ENCODE peak calls at places on chromosomes 11 and 22, in six cellular contexts. N, A, Y, V, L and E are unnamed samples.

GRCh38 chr11:70500076-70500847 is 101.9 kb downstream of the CTTN start:
- DNase-seq in A (no peak), N (no peak), V (no peak), L (no peak), Y (no peak), E (no peak)

GRCh38 chr22:26033071-26033470 is 136.2 kb upstream of the SEZ6L start:
- DNase-seq in N (no peak), A (no peak), L (no peak), Y (no peak), V (no peak), E (no peak)

GRCh38 chr22:17314472-17314871 is 54.8 kb upstream of the CECR2 start:
- DNase-seq in A (no peak), N (no peak), V (no peak), Y (no peak), L (no peak), E (no peak)

GRCh38 chr11:61726775-61727174 is 25.7 kb upstream of the MYRF start:
- DNase-seq in N (no peak), Y (no peak), V (no peak), L (no peak), A (no peak), E (no peak)

GRCh38 chr11:27648840-27649239 is 51.4 kb downstream of the BDNF start:
- DNase-seq in N (no peak), L (no peak), A (no peak), V (no peak), Y (no peak), E (no peak)

GRCh38 chr11:69918938-69919650 is 99.9 kb upstream of the FGF3 start:
- DNase-seq in Y (peak), N (peak), A (peak), V (peak), L (peak), E (peak)

GRCh38 chr22:40189979-40190378 is 12.3 kb downstream of the TNRC6B start:
- DNase-seq in N (no peak), L (no peak), Y (no peak), V (no peak), A (no peak), E (no peak)

GRCh38 chr11:35239476-35240075 is 100.6 kb downstream of the CD44 start:
- DNase-seq in L (no peak), Y (no peak), A (no peak), V (no peak), N (no peak), E (no peak)

GRCh38 chr11:1350086-1350725 is 39.5 kb upstream of the BRSK2 start:
- DNase-seq in A (no peak), Y (no peak), V (no peak), L (peak), N (no peak), E (no peak)

GRCh38 chr11:68569357-68569756 is 108.8 kb downstream of the PPP6R3 start:
- DNase-seq in L (no peak), V (no peak), N (no peak), A (no peak), Y (no peak), E (no peak)

GRCh38 chr11:68501813-68502212 is 41.3 kb downstream of the PPP6R3 start:
- DNase-seq in N (no peak), L (no peak), A (no peak), Y (no peak), V (no peak), E (no peak)

GRCh38 chr22:31446208-31446607 is 43.4 kb downstream of the EIF4ENIF1 start:
- DNase-seq in N (no peak), L (no peak), Y (no peak), V (no peak), A (no peak), E (no peak)

GRCh38 chr11:129935723-129936122 is 40.3 kb upstream of the NFRKB start:
- DNase-seq in L (no peak), N (no peak), A (no peak), V (no peak), Y (no peak), E (no peak)

GRCh38 chr11:121467965-121468364 is 15.2 kb upstream of the SORL1-AS1 start:
- DNase-seq in A (no peak), N (no peak), V (no peak), Y (no peak), L (no peak), E (no peak)

GRCh38 chr22:28072066-28072465 is 153.0 kb upstream of the PITPNB start:
- DNase-seq in A (no peak), L (no peak), N (no peak), V (no peak), Y (no peak), E (no peak)

GRCh38 chr22:42678894-42679293 is 29.7 kb upstream of the CYB5R3 start:
- DNase-seq in N (no peak), A (no peak), Y (no peak), V (no peak), L (no peak), E (no peak)

GRCh38 chr22:45239378-45240136 is 1.1 kb downstream of the KIAA0930 start:
- DNase-seq in A (no peak), L (no peak), V (no peak), Y (no peak), N (no peak), E (no peak)

GRCh38 chr11:115581871-115582639 is 77.8 kb upstream of the CADM1 start:
- DNase-seq in L (no peak), A (no peak), N (no peak), Y (peak), V (no peak), E (no peak)

GRCh38 chr11:81647374-81647773 is 1086.3 kb downstream of the FAM181B start:
- DNase-seq in A (no peak), Y (no peak), V (no peak), N (no peak), L (no peak), E (no peak)

GRCh38 chr11:78359921-78360320 is 57.7 kb downstream of the GAB2 start:
- DNase-seq in A (no peak), Y (no peak), L (no peak), V (no peak), N (no peak), E (no peak)

GRCh38 chr11:108432783-108433182 is 34.5 kb downstream of the C11orf65 start:
- DNase-seq in V (no peak), N (no peak), A (peak), L (no peak), Y (no peak), E (no peak)

GRCh38 chr11:122695076-122695620 is 39.6 kb downstream of the UBASH3B start:
- DNase-seq in Y (no peak), A (no peak), N (no peak), V (no peak), L (no peak), E (no peak)

GRCh38 chr11:113162590-113162961 is 151.8 kb upstream of the TTC12 start:
- DNase-seq in N (no peak), V (no peak), A (peak), Y (no peak), L (no peak), E (peak)

GRCh38 chr22:50105529-50106100 is 15.8 kb downstream of the MOV10L1 start:
- DNase-seq in N (no peak), L (peak), V (no peak), Y (no peak), A (no peak), E (no peak)

GRCh38 chr11:95066721-95067041 is at the start of gene SRSF8:
- DNase-seq in L (no peak), N (no peak), Y (no peak), V (no peak), A (no peak), E (no peak)

GRCh38 chr11:34040571-34040970 is 11.0 kb upstream of the CAPRIN1 start:
- DNase-seq in Y (no peak), V (no peak), A (no peak), N (no peak), L (no peak), E (no peak)

GRCh38 chr11:67646535-67647336 is 3.8 kb downstream of the ACY3 start:
- DNase-seq in L (peak), Y (peak), A (no peak), N (no peak), V (no peak), E (no peak)

GRCh38 chr22:30205281-30206115 is 41.1 kb downstream of the LIF start:
- DNase-seq in L (peak), V (no peak), Y (no peak), N (peak), A (peak), E (no peak)

GRCh38 chr11:18748766-18749375 is 22.9 kb upstream of the IGSF22 start:
- DNase-seq in A (no peak), L (no peak), N (no peak), Y (no peak), V (no peak), E (no peak)

GRCh38 chr11:126307706-126308105 is 3.8 kb downstream of the DCPS start:
- DNase-seq in Y (no peak), N (peak), V (no peak), A (peak), L (no peak), E (no peak)

GRCh38 chr11:15585587-15586331 is 471.0 kb downstream of the INSC start:
- DNase-seq in A (no peak), N (no peak), V (no peak), Y (no peak), L (no peak), E (no peak)

GRCh38 chr22:22480940-22481339 is 27.6 kb downstream of the ZNF280B start:
- DNase-seq in L (no peak), N (peak), A (no peak), V (no peak), Y (no peak), E (no peak)

GRCh38 chr22:38034278-38034882 is 22.8 kb upstream of the PICK1 start:
- DNase-seq in L (no peak), V (peak), N (peak), A (peak), Y (peak), E (no peak)

GRCh38 chr11:134436781-134437180 is 24.7 kb upstream of the B3GAT1 start:
- DNase-seq in Y (no peak), A (no peak), N (no peak), L (no peak), V (no peak), E (no peak)

GRCh38 chr22:40396882-40397281 is 26.5 kb downstream of the SGSM3 start:
- DNase-seq in L (no peak), V (no peak), A (peak), N (no peak), Y (peak), E (peak)

GRCh38 chr11:122340607-122341006 is 224.6 kb upstream of the BLID start:
- DNase-seq in V (no peak), N (no peak), L (no peak), A (no peak), Y (no peak), E (no peak)

GRCh38 chr11:46294365-46295309 is 17.2 kb downstream of the CREB3L1 start:
- DNase-seq in A (no peak), V (no peak), Y (no peak), L (no peak), N (no peak), E (no peak)

GRCh38 chr11:8080069-8080670 is 841 bp upstream of the TUB start:
- DNase-seq in L (no peak), A (no peak), Y (no peak), N (no peak), V (no peak), E (no peak)

GRCh38 chr11:17563248-17563647 is 16.2 kb downstream of the OTOG start:
- DNase-seq in N (no peak), Y (no peak), V (no peak), A (no peak), L (peak), E (no peak)

GRCh38 chr11:9089061-9089460 is 2.3 kb downstream of the SCUBE2 start:
- DNase-seq in Y (peak), A (no peak), N (no peak), V (no peak), L (no peak), E (peak)

GRCh38 chr11:9092085-9092484 is 686 bp upstream of the SCUBE2 start:
- DNase-seq in Y (no peak), V (no peak), N (no peak), L (no peak), A (no peak), E (no peak)

GRCh38 chr11:9091044-9091936 is at the start of gene SCUBE2:
- DNase-seq in Y (peak), A (no peak), L (no peak), V (no peak), N (no peak), E (no peak)

GRCh38 chr11:9089636-9090035 is 1.8 kb downstream of the SCUBE2 start:
- DNase-seq in N (no peak), A (no peak), L (no peak), V (no peak), Y (peak), E (no peak)

DNA sequence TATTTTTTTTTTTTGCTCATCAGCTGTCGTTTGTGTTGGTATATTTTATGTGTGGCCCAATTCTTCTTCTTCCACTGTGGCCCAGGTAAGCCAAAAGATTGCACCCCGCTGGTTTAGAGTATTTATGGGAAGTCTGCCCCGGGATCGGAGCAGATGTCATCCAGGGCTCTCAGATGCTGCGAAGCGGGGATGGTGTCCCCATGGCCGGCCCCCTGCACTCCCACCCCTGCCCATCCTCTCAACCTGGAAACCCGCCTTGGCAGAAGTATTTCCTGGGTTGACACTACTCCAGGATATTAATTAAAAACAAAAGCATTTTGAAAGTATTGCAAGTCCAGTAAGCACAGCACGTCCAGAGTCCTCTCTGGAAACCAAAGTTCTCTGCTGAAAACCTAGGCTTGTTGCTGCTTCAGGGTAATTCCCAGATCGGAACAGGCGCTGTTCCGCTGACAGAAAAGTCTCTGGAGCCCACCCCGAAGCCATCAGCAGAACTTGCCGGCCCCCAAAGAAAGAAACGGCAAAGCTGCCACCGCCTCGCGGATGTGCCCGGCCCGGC is 833 bp downstream of the SCUBE2 start:
- DNase-seq in Y (no peak), N (no peak), L (no peak), A (no peak), V (no peak), E (no peak)
- TF ChIP-seq CTCF in Y (no peak), N (no peak), L (no peak), A (no peak), V (no peak), E (no peak)

GRCh38 chr11:47616726-47617416 is 22.7 kb upstream of the C1QTNF4 start:
- DNase-seq in N (peak), Y (peak), L (peak), A (peak), V (peak), E (no peak)
- TF ChIP-seq CTCF in N (peak), Y (peak), L (peak), A (peak), V (peak), E (peak)

GRCh38 chr11:57144075-57144474 is 37.7 kb upstream of the LRRC55 start:
- DNase-seq in L (no peak), A (no peak), V (no peak), Y (no peak), N (no peak), E (no peak)
- TF ChIP-seq CTCF in L (no peak), A (no peak), V (no peak), Y (no peak), N (no peak), E (no peak)

GRCh38 chr11:23554002-23554401 is 693.7 kb upstream of the CCDC179 start:
- DNase-seq in Y (no peak), L (no peak), N (peak), A (no peak), V (no peak), E (no peak)
- TF ChIP-seq CTCF in Y (no peak), L (no peak), N (no peak), A (no peak), V (no peak), E (no peak)

DNA sequence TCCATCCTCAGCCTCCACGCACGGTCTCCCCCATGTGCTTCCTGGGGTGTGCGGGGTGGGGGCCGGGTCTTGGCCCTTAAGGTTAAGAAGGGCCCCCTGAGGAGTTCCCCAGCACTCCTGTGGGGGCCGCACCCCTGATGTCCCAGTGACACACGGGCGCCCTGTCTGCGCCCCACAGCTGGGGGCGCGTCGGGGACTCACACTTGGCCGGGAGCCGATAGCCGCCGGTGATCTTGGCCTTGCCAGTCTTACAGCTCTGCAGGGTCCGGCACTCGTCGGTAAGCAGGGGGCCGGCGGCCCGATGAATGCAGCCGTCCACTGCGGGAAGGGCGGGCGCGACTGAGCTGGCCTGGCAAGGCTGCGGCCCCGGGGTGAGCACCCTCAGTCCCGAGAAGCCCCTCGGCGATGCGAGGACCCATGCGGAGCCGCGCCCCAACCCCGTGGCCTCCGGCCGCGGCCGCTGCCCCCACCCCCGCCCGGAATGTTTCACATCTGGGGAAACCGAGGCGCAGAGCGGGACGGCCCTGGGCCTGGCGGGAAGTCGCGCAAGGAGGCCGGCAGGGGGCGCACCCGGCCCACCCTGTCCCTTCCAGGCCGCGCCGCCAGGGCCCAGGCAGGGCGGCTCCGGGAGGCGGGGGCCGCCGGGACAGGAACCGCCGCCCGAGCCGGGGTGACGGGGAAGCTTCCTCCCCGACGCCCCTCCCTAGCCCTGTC is 13.9 kb downstream of the OTUB1 start:
- DNase-seq in Y (peak), V (peak), A (peak), N (no peak), L (no peak), E (peak)
- TF ChIP-seq CTCF in Y (peak), V (peak), A (peak), N (no peak), L (peak), E (peak)